ENCODE peak calls at places on chromosomes 13 and 19, in five cellular contexts. I is EL; E is NCI-H2081; V is GM03348; J is stimulated activated naive B cell treated with anti-CD40 and anti-IgM and Interleukin-4, amounts not matched to agents 10 μg/mL and 1 μg/mL and 100 μg/mL, for 72 hours. X is an unnamed sample.

GRCh38 chr13:46648166-46648607 is 95.2 kb downstream of the LRCH1 start:
- DNase-seq in I (peak; percentile 30), V (peak; percentile 34), E (peak; percentile 48), J (peak; percentile 13), X (no peak)

GRCh38 chr13:31653730-31654129 is 85.6 kb upstream of the RXFP2 start:
- DNase-seq in J (no peak), E (no peak), V (no peak), I (no peak), X (no peak)

GRCh38 chr13:101473458-101473857 is 21.0 kb downstream of the ITGBL1 start:
- DNase-seq in E (no peak), V (peak; percentile 65), J (no peak), I (peak; percentile 94), X (no peak)

GRCh38 chr13:100796463-100796862 is 121.9 kb upstream of the TMTC4 start:
- DNase-seq in J (no peak), E (no peak), V (no peak), I (no peak), X (no peak)

GRCh38 chr19:31372245-31372781 is 23.1 kb upstream of the TSHZ3 start:
- DNase-seq in V (no peak), E (no peak), J (no peak), I (no peak), X (no peak)

GRCh38 chr13:27622102-27622820 is 569 bp downstream of the POLR1D start:
- DNase-seq in V (peak; percentile 21), J (no peak), E (no peak), I (peak; percentile 24), X (no peak)

GRCh38 chr13:73635166-73635787 is 498.9 kb downstream of the KLF12 start:
- DNase-seq in E (no peak), I (no peak), V (no peak), J (no peak), X (no peak)

GRCh38 chr13:41603917-41604316 is 146.6 kb downstream of the RGCC start:
- DNase-seq in I (peak; percentile 60), V (no peak), E (no peak), J (no peak), X (no peak)

GRCh38 chr13:41500501-41500900 is 43.2 kb downstream of the RGCC start:
- DNase-seq in I (no peak), V (peak; percentile 43), J (no peak), E (no peak), X (no peak)

GRCh38 chr19:41398603-41399002 is 985 bp downstream of the BCKDHA start:
- DNase-seq in E (no peak), I (no peak), J (no peak), V (no peak), X (no peak)

X was measured in hepatic stellate cell.